ENCODE peak calls at places on chromosomes 16 and 17, in five cellular contexts. One of them, this sample, is unnamed.
A peak's percentile ranks its signal among the peaks of the same experiment; 100 is the strongest.

GRCh38 chr16:4465977-4466779 is 8.2 kb downstream of the NMRAL1 start:
- DNase-seq in adrenal gland: no peak
- DNase-seq in ovary: no peak
- DNase-seq in tibial nerve: no peak
- DNase-seq in uterus: no peak
- DNase-seq in this sample: no peak

GRCh38 chr17:80658821-80659220 is 114.2 kb downstream of the RPTOR start:
- DNase-seq in uterus: no peak
- DNase-seq in adrenal gland: no peak
- DNase-seq in ovary: no peak
- DNase-seq in tibial nerve: no peak
- DNase-seq in this sample: no peak

GRCh38 chr16:47777191-47777590 is 316.1 kb downstream of the PHKB start:
- DNase-seq in ovary: no peak
- DNase-seq in tibial nerve: no peak
- DNase-seq in uterus: no peak
- DNase-seq in adrenal gland: no peak
- DNase-seq in this sample: no peak

GRCh38 chr17:59641799-59642484 is 22.2 kb downstream of the CLTC start:
- DNase-seq in adrenal gland: no peak
- DNase-seq in tibial nerve: no peak
- DNase-seq in ovary: no peak
- DNase-seq in uterus: no peak
- DNase-seq in this sample: no peak

GRCh38 chr17:63138713-63139112 is 172.7 kb downstream of the TANC2 start:
- DNase-seq in adrenal gland: no peak
- DNase-seq in tibial nerve: no peak
- DNase-seq in ovary: no peak
- DNase-seq in uterus: no peak
- DNase-seq in this sample: no peak

GRCh38 chr16:55836158-55836611 is 3.3 kb upstream of the CES1 start:
- DNase-seq in ovary: no peak
- DNase-seq in adrenal gland: peak; percentile 34
- DNase-seq in uterus: no peak
- DNase-seq in tibial nerve: no peak
- DNase-seq in this sample: no peak

GRCh38 chr17:66704858-66705257 is 130.1 kb upstream of the CACNG5 start:
- DNase-seq in adrenal gland: no peak
- DNase-seq in tibial nerve: no peak
- DNase-seq in uterus: no peak
- DNase-seq in ovary: no peak
- DNase-seq in this sample: no peak

GRCh38 chr17:50918071-50918932 is 52.1 kb upstream of the TOB1 start:
- DNase-seq in uterus: no peak
- DNase-seq in ovary: no peak
- DNase-seq in adrenal gland: no peak
- DNase-seq in tibial nerve: no peak
- DNase-seq in this sample: no peak

GRCh38 chr16:88493879-88494278 is 40.8 kb downstream of the ZFPM1 start:
- DNase-seq in tibial nerve: no peak
- DNase-seq in ovary: no peak
- DNase-seq in adrenal gland: no peak
- DNase-seq in uterus: no peak
- DNase-seq in this sample: no peak

GRCh38 chr16:75304521-75305363 is 53.3 kb upstream of the BCAR1 start:
- DNase-seq in uterus: no peak
- DNase-seq in tibial nerve: no peak
- DNase-seq in adrenal gland: peak; percentile 97
- DNase-seq in ovary: peak; percentile 53
- DNase-seq in this sample: peak; percentile 83

GRCh38 chr16:88956546-88957455 is 20.2 kb downstream of the CBFA2T3 start:
- DNase-seq in uterus: no peak
- DNase-seq in tibial nerve: no peak
- DNase-seq in ovary: no peak
- DNase-seq in adrenal gland: no peak
- DNase-seq in this sample: no peak

GRCh38 chr17:76447931-76448652 is 4.9 kb downstream of the UBE2O start:
- DNase-seq in ovary: no peak
- DNase-seq in uterus: no peak
- DNase-seq in tibial nerve: no peak
- DNase-seq in adrenal gland: no peak
- DNase-seq in this sample: no peak

GRCh38 chr17:48175692-48176450 is 68.3 kb downstream of the SNX11 start:
- DNase-seq in tibial nerve: no peak
- DNase-seq in ovary: no peak
- DNase-seq in uterus: no peak
- DNase-seq in adrenal gland: no peak
- DNase-seq in this sample: no peak

GRCh38 chr17:44987194-44987882 is 19.2 kb upstream of the C1QL1 start:
- DNase-seq in ovary: no peak
- DNase-seq in tibial nerve: no peak
- DNase-seq in uterus: no peak
- DNase-seq in adrenal gland: no peak
- DNase-seq in this sample: no peak

GRCh38 chr16:31893824-31894223 is 20.2 kb downstream of the ZNF267 start:
- DNase-seq in adrenal gland: no peak
- DNase-seq in tibial nerve: no peak
- DNase-seq in ovary: no peak
- DNase-seq in uterus: no peak
- DNase-seq in this sample: no peak

GRCh38 chr16:31886227-31886626 is 12.6 kb downstream of the ZNF267 start:
- DNase-seq in ovary: no peak
- DNase-seq in tibial nerve: no peak
- DNase-seq in uterus: no peak
- DNase-seq in adrenal gland: no peak
- DNase-seq in this sample: no peak

DNA sequence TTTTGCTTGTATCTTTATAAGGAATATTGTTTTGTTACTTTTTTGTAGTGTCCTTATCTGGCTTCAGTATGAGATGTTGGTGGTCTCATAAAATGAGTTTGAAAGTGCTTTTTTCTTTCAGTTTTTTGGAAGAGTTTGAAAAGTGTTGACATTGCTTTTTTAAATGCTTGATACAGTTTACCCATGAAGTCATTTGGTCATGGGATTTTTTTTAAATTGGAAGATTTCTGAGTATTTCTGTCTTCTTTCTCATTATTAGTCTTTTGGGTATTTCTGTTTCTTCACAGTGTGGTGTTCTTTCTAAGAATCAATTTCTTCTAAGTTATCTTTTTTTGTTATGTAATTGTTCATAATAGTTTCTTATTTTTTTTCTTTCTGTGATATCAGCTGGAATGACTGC is 15.1 kb downstream of the ZNF267 start:
- DNase-seq in tibial nerve: no peak
- DNase-seq in uterus: no peak
- DNase-seq in adrenal gland: no peak
- DNase-seq in ovary: no peak
- DNase-seq in this sample: no peak
- H3K9me3 ChIP-seq in tibial nerve: no peaks in the 10 kb centered on the region
- H3K9me3 ChIP-seq in uterus: no peaks in the 10 kb centered on the region
- H3K9me3 ChIP-seq in adrenal gland: no peaks in the 10 kb centered on the region
- H3K9me3 ChIP-seq in ovary: no peaks in the 10 kb centered on the region
- H3K9me3 ChIP-seq in this sample: no peaks in the 10 kb centered on the region

DNA sequence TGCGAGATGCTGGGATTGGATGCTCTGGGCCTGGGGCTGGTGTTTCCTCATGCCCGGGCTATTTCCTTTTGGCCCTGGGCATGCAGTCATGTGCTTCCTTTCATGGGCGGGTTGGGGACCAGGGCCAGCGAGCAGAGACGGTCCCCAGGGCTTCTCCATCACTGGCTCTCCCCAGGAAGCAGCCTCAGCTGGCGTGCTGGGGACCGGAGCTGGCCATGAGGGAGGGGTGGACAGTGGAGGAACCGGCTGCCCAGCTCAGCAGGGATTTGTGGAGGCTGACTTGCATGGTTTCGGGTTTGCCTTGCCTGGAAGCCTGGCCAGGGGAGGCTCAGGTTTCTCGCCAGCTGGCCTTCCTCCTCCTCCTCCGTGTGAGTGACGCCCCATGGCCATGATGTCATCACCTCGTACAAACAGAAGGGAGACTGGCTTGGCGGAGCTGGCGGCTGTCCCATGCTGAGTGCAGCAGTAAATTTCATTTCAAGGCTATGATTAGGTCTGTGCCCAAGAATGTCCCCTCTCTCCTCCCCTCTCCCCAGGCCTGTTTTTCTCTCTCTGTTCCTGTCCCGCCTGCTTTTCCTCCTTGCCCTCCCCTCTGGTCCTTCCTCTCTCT is 8.9 kb upstream of the TIMP2 start:
- DNase-seq in adrenal gland: peak; percentile 99
- DNase-seq in uterus: peak; percentile 99
- DNase-seq in tibial nerve: peak; percentile 96
- DNase-seq in ovary: peak; percentile 99
- DNase-seq in this sample: peak; percentile 99
- TF ChIP-seq POLR2A in adrenal gland: no peak
- TF ChIP-seq POLR2A in uterus: peak; percentile 55
- TF ChIP-seq POLR2A in tibial nerve: no peak
- TF ChIP-seq POLR2A in ovary: no peak
- TF ChIP-seq POLR2A in this sample: peak; percentile 67

DNA sequence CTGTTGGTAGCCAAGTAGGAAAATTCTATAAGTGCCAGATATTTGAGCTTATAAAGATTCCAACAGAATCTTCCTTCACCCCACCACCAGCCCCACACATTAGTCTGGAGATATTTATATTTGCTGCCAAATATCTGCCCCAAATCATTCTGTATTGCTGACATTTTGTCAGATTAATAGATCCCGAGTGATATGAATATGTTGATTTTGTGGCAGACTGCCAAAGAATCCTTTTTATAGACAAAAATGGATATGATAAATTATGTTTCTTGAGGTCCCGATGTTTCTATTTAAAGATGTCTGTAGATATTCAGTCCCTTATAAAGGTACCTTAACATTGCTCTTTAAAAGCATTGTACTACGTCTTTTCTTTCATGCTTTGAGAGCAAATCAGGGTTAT is 162.2 kb upstream of the KCNJ16 start:
- DNase-seq in adrenal gland: no peak
- DNase-seq in uterus: no peak
- DNase-seq in tibial nerve: no peak
- DNase-seq in ovary: no peak
- DNase-seq in this sample: no peak
- H3K9me3 ChIP-seq in adrenal gland: no peaks in the 10 kb centered on the region
- H3K9me3 ChIP-seq in uterus: no peaks in the 10 kb centered on the region
- H3K9me3 ChIP-seq in tibial nerve: no peaks in the 10 kb centered on the region
- H3K9me3 ChIP-seq in ovary: no peaks in the 10 kb centered on the region
- H3K9me3 ChIP-seq in this sample: no peaks in the 10 kb centered on the region

DNA sequence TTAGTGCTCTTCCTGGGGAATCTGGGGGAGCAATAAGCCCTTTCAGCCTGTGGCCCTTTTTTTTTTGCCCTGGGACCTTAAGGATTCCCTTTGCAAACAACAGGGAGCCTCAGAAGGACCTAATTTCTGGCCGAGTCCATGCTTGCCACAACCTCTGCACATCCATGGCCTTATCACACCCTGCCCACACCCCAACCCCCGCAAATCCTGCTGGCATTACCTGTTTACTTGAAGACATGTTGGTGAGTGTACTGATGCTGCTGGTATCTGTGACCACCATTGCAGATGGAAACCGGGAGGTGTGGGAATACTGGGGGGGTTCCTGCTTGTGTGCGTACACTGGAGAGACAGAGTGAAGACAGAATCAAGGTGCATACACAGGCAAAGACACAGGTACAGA is 46.0 kb downstream of the HNF1B start:
- DNase-seq in tibial nerve: no peak
- DNase-seq in adrenal gland: no peak
- DNase-seq in uterus: no peak
- DNase-seq in ovary: no peak
- DNase-seq in this sample: no peak
- TF ChIP-seq POLR2A in tibial nerve: no peak
- TF ChIP-seq POLR2A in adrenal gland: no peak
- TF ChIP-seq POLR2A in uterus: no peak
- TF ChIP-seq POLR2A in ovary: no peak
- TF ChIP-seq POLR2A in this sample: no peak

DNA sequence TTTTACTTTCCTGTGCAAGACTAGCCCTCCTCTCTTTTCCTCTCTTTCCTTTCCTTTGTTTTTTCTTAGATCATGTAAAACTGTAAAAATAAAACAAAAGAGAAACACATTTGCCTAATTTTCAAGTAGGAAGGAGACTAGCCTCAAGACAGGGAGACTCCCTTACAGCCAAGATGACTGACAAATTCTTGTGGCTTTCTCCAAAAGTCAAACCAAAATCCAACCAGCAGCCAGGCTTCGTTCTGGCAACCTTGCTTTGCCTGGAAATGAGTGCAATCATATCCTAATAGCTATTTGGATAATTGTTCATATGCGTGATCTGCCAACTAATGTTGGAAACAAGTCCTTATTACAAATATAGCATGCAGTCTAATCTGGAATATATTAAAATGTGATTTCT is 868.9 kb upstream of the SOX9 start:
- DNase-seq in ovary: no peak
- DNase-seq in uterus: no peak
- DNase-seq in adrenal gland: no peak
- DNase-seq in tibial nerve: no peak
- DNase-seq in this sample: no peak
- H3K9me3 ChIP-seq in ovary: no peaks in the 10 kb centered on the region
- H3K9me3 ChIP-seq in uterus: no peaks in the 10 kb centered on the region
- H3K9me3 ChIP-seq in adrenal gland: no peaks in the 10 kb centered on the region
- H3K9me3 ChIP-seq in tibial nerve: no peaks in the 10 kb centered on the region
- H3K9me3 ChIP-seq in this sample: no peaks in the 10 kb centered on the region

GRCh38 chr16:31190061-31190460 is 10.1 kb downstream of the FUS start:
- DNase-seq in adrenal gland: no peak
- DNase-seq in ovary: no peak
- DNase-seq in uterus: no peak
- DNase-seq in tibial nerve: no peak
- DNase-seq in this sample: no peak
- TF ChIP-seq POLR2A in adrenal gland: no peak
- TF ChIP-seq POLR2A in ovary: no peak
- TF ChIP-seq POLR2A in uterus: no peak
- TF ChIP-seq POLR2A in tibial nerve: no peak
- TF ChIP-seq POLR2A in this sample: no peak

GRCh38 chr16:26158142-26158759 is 466.5 kb downstream of the HS3ST4 start:
- DNase-seq in adrenal gland: no peak
- DNase-seq in tibial nerve: no peak
- DNase-seq in ovary: no peak
- DNase-seq in uterus: no peak
- DNase-seq in this sample: no peak
- H3K9me3 ChIP-seq in adrenal gland: no peaks in the 10 kb centered on the region
- H3K9me3 ChIP-seq in tibial nerve: no peaks in the 10 kb centered on the region
- H3K9me3 ChIP-seq in ovary: no peaks in the 10 kb centered on the region
- H3K9me3 ChIP-seq in uterus: no peaks in the 10 kb centered on the region
- H3K9me3 ChIP-seq in this sample: no peaks in the 10 kb centered on the region

DNA sequence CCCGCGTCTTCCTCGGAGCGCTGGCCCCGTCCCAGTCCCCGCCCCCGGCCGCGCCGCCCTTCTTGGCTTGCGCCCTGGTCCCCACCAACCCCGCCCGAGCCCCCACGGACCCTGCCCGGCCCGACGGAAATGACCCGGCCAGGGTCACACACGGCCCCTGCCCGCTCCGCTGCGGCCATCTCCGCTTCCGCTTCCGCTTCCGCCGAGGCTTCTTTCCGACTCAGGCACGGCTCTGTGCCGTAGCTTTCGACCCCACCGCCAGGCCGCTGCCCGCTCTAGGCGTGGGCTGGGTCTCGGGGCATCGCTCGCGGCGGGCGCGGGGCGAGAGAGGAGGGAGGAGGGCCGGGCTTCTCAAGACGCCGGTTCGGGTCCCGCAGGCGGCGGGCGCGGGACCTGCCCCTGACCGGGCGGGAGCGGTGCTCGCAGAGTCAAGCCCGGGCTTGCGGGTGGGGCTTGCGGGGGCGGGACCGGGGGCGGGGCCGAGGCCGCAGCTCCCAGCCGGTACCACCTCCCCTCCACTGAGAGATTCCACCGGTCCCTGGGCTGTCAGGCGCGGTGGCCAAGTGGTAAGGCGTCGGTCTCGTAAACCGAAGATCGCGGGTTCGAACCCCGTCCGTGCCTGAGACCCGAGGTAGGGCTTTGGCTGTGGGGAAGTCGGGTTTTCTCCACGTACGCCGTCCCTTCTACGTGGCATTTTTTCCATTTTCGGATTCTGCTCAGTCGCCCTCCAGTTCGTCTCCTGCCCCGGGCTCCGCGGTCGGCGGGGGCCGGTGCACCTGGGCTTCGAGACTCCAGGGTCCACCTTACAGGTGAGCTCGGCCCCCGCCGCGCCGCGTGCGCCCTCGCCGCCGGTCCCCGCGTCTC is 158.3 kb downstream of the RAB11FIP4 start:
- DNase-seq in ovary: peak; percentile 93
- DNase-seq in tibial nerve: peak; percentile 89
- DNase-seq in adrenal gland: peak; percentile 96
- DNase-seq in uterus: peak; percentile 92
- DNase-seq in this sample: peak; percentile 97
- TF ChIP-seq POLR2A in ovary: peak; percentile 44
- TF ChIP-seq POLR2A in tibial nerve: no peak
- TF ChIP-seq POLR2A in adrenal gland: peak; percentile 35
- TF ChIP-seq POLR2A in uterus: no peak
- TF ChIP-seq POLR2A in this sample: peak; percentile 64